ENCODE peak calls at places on chromosomes 13 and 19, in eight cellular contexts. Z, E, M, I, U, Y, W and Q are unnamed samples.

GRCh38 chr13:46165485-46166220 is 16.3 kb downstream of the LCP1 start:
- DNase-seq in Z (no peak), E (no peak), M (no peak), I (no peak), U (no peak), Y (no peak), W (peak; percentile 49), Q (no peak)

GRCh38 chr13:100440756-100441421 is 147.7 kb downstream of the GGACT start:
- DNase-seq in Z (peak; percentile 75), E (no peak), M (no peak), I (no peak), U (no peak), Y (peak; percentile 63), W (peak; percentile 77), Q (peak; percentile 56)

GRCh38 chr13:99403458-99403971 is 96.3 kb upstream of the GPR183 start:
- DNase-seq in Z (no peak), E (no peak), M (no peak), I (no peak), U (no peak), Y (no peak), W (no peak), Q (no peak)

GRCh38 chr19:53537126-53537522 is 821 bp upstream of the ZNF331 start:
- DNase-seq in Z (no peak), E (no peak), M (no peak), I (no peak), U (no peak), Y (no peak), W (no peak), Q (no peak)

GRCh38 chr19:1068111-1069001 is 1.4 kb downstream of the ARHGAP45 start:
- DNase-seq in Z (no peak), E (no peak), M (no peak), I (peak; percentile 51), U (no peak), Y (no peak), W (no peak), Q (no peak)

GRCh38 chr19:18230941-18231734 is 4.9 kb upstream of the PDE4C start:
- DNase-seq in Z (no peak), E (no peak), M (no peak), I (no peak), U (no peak), Y (no peak), W (peak; percentile 53), Q (no peak)

GRCh38 chr13:30774214-30774730 is 38.9 kb downstream of the ALOX5AP start:
- DNase-seq in Z (no peak), E (no peak), M (no peak), I (no peak), U (no peak), Y (no peak), W (no peak), Q (no peak)

GRCh38 chr13:57877596-57877995 is 246.1 kb downstream of the PCDH17 start:
- DNase-seq in Z (no peak), E (no peak), M (no peak), I (no peak), U (no peak), Y (no peak), W (no peak), Q (no peak)

GRCh38 chr19:18776736-18777135 is 14.4 kb downstream of the COMP start:
- DNase-seq in Z (peak; percentile 57), E (no peak), M (no peak), I (no peak), U (no peak), Y (no peak), W (no peak), Q (no peak)

GRCh38 chr13:88086577-88086976 is 415.4 kb downstream of the SLITRK5 start:
- DNase-seq in Z (peak; percentile 22), E (no peak), M (no peak), I (no peak), U (no peak), Y (no peak), W (no peak), Q (no peak)

GRCh38 chr13:28337196-28338045 is 157.5 kb downstream of the FLT1 start:
- DNase-seq in Z (peak; percentile 89), E (no peak), M (no peak), I (no peak), U (no peak), Y (peak; percentile 97), W (peak; percentile 59), Q (no peak)

GRCh38 chr13:113652404-113653263 is 5.4 kb downstream of the ATP4B start:
- DNase-seq in Z (no peak), E (peak; percentile 21), M (no peak), I (peak; percentile 13), U (no peak), Y (no peak), W (no peak), Q (no peak)

GRCh38 chr19:47781590-47782318 is 3.3 kb downstream of the SELENOW start:
- DNase-seq in Z (no peak), E (peak; percentile 35), M (no peak), I (peak; percentile 57), U (peak; percentile 82), Y (no peak), W (peak; percentile 38), Q (no peak)

GRCh38 chr19:7492142-7493055 is 3.6 kb upstream of the PEX11G start:
- DNase-seq in Z (no peak), E (no peak), M (no peak), I (no peak), U (no peak), Y (peak; percentile 72), W (peak; percentile 34), Q (no peak)

GRCh38 chr13:23468811-23469210 is 35.3 kb upstream of the SACS start:
- DNase-seq in Z (no peak), E (no peak), M (no peak), I (no peak), U (no peak), Y (no peak), W (no peak), Q (no peak)

GRCh38 chr13:23463631-23464030 is 30.1 kb upstream of the SACS start:
- DNase-seq in Z (no peak), E (no peak), M (no peak), I (no peak), U (no peak), Y (no peak), W (no peak), Q (no peak)

GRCh38 chr13:23467048-23467931 is 33.8 kb upstream of the SACS start:
- DNase-seq in Z (peak; percentile 43), E (no peak), M (peak; percentile 21), I (no peak), U (no peak), Y (no peak), W (peak; percentile 36), Q (no peak)

GRCh38 chr13:23467932-23468278 is 34.4 kb upstream of the SACS start:
- DNase-seq in Z (no peak), E (no peak), M (no peak), I (no peak), U (no peak), Y (no peak), W (no peak), Q (no peak)

DNA sequence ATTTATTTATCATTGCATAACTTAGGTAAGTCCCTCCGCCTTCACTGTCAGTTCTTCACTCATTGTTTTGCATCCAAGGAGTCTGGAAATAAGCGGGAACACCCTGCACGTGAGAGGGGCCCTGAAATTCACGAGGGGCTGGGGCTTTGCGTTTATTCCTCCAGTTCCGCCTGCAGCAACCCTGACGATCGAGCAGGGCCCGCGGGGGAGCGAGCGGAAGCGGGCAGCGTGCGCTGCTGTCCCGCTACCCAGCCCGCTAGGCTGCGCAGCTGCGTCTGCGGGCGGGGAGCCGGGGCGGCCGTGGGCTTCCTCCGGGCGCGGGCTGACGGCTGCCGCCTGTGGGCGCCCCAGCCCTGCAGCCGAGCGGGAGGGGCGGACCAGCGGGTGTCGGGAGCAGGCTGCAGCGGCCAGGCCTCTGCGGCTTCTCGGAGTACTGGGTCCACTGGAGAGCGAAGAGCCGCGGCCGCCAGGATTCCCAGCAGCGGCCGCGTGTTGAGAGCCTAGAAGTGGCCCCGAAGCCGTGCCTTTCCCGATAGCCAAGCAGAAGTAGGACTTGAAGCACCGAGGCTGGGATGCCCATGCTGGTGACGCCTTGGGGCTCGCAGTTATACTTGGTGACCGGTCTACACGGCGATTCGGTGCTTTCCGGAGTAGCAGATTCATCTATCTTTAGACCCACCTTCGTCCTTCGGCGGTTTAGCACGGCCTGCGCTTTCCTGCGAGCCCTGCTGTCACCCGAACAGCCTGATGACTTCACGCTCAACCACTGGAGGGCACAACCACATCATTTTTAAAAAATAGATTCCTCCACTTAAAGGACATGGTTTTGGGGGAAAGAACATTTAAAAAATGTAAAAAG is 32.9 kb upstream of the SACS start:
- DNase-seq in Z (peak; percentile 86), E (peak; percentile 61), M (peak; percentile 85), I (peak; percentile 78), U (peak; percentile 79), Y (peak; percentile 77), W (peak; percentile 87), Q (peak; percentile 31)
- TF ChIP-seq CTCF in Z (peak; percentile 79), E (peak; percentile 48), M (peak; percentile 65), I (peak; percentile 48), U (peak; percentile 47), Y (peak; percentile 46), W (peak; percentile 72), Q (peak; percentile 68)

GRCh38 chr19:38701455-38702063 is 42.7 kb downstream of the CAPN12 start:
- DNase-seq in Z (peak; percentile 21), E (no peak), M (no peak), I (no peak), U (no peak), Y (no peak), W (peak; percentile 52), Q (no peak)
- H3K4me3 ChIP-seq in Z (no peak overlapping the region), E (no peak overlapping the region), M (no peak overlapping the region), I (no peak overlapping the region), U (no peak overlapping the region), Y (no peak overlapping the region), W (no peak overlapping the region), Q (no peak overlapping the region)

DNA sequence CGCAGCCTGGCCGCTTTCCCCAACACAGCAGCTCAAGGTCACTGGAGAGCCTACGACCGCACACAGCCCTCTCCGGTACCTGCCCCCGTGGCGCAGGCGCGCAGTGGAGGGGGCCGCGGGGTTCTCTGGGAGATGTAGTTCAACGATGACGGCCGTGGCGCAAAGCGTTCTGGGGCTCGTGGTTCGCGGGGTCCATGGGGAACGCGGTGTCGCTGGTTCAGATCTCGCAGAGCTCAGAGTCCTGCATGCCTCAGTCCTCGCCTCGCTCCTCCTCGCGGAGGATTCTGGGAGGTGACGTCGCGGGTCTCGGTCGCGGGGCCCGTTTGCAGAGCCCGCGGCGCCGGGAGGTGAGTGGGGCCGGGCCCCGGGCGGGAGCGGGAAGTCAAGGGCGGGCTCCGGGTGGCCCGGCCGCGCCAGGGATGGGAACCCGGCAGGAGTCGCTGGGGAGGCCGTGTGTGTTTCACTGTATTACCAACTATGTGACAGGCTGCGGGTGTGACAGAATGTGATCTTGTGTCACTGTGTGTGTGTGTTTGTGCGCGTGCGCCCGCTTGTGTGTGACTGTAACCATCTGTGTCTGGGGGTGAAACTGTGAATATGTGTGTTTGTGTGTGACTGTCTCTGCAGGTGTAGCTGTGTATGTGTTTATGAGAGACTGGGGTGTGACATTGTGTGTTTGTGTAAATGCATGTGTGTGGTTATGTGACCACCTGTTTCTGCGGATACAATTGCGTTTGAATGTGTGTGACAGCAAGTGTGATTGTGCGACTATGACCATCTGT is at the start of gene ZNF527:
- DNase-seq in Z (peak; percentile 96), E (peak; percentile 97), M (peak; percentile 97), I (peak; percentile 99), U (peak; percentile 98), Y (peak; percentile 98), W (peak; percentile 98), Q (peak; percentile 83)
- TF ChIP-seq CTCF in Z (no peak), E (no peak), M (no peak), I (no peak), U (no peak), Y (no peak), W (no peak), Q (no peak)

DNA sequence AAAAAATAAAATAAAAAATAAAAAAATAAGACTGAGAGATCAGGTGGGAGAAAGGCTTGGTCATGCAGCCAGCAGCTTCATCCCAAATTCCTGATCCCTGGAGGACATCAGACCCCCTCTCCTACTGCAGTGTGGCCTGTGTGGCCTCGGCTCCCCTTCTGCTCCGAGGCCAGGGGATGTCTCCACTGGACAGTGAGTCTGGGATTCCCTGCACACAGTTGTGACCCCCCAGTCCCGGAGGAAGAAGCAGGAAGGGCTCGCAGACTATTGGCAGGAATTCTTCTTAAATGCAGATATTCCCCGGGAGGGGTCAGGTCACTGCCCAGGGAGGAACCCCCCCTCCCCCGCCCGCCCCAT is 41.9 kb downstream of the ZNF627 start:
- DNase-seq in Z (no peak), E (no peak), M (no peak), I (no peak), U (no peak), Y (no peak), W (no peak), Q (no peak)
- H3K4me3 ChIP-seq in Z (no peak overlapping the region), E (peak overlapping the region; percentile 64), M (peak overlapping the region; percentile 69), I (peak overlapping the region; percentile 57), U (peak overlapping the region; percentile 62), Y (no peak overlapping the region), W (no peak overlapping the region), Q (peak overlapping the region; percentile 70)